ENCODE peak calls at places on chromosomes 3 and 15, in four cellular contexts. One of them, this sample, is unnamed. For H3K27me3, the result is how much of the 10 kb centered on the place peaks cover.

GRCh38 chr3:45942051-45942825 is 1.0 kb upstream of the CXCR6 start:
- DNase-seq in left ventricle myocardium inferior: no peak
- DNase-seq in uterus: no peak
- DNase-seq in tibial nerve: no peak
- DNase-seq in this sample: no peak

GRCh38 chr3:103991461-103992115 is 1375.1 kb upstream of the ALCAM start:
- DNase-seq in left ventricle myocardium inferior: no peak
- DNase-seq in uterus: no peak
- DNase-seq in tibial nerve: no peak
- DNase-seq in this sample: no peak

GRCh38 chr3:178406206-178406605 is 130.0 kb upstream of the KCNMB2 start:
- DNase-seq in left ventricle myocardium inferior: no peak
- DNase-seq in uterus: no peak
- DNase-seq in tibial nerve: no peak
- DNase-seq in this sample: no peak

GRCh38 chr15:33292718-33293307 is 18.0 kb upstream of the RYR3 start:
- DNase-seq in left ventricle myocardium inferior: no peak
- DNase-seq in uterus: peak
- DNase-seq in tibial nerve: peak
- DNase-seq in this sample: no peak

GRCh38 chr15:80701676-80702311 is 6.7 kb downstream of the ABHD17C start:
- DNase-seq in left ventricle myocardium inferior: no peak
- DNase-seq in uterus: no peak
- DNase-seq in tibial nerve: no peak
- DNase-seq in this sample: no peak

GRCh38 chr3:142310439-142310838 is 85.1 kb upstream of the GK5 start:
- DNase-seq in left ventricle myocardium inferior: no peak
- DNase-seq in uterus: no peak
- DNase-seq in tibial nerve: no peak
- DNase-seq in this sample: no peak

GRCh38 chr3:190695994-190696393 is 166.5 kb downstream of the GMNC start:
- DNase-seq in left ventricle myocardium inferior: no peak
- DNase-seq in uterus: no peak
- DNase-seq in tibial nerve: no peak
- DNase-seq in this sample: no peak

GRCh38 chr15:32718082-32718821 is 448 bp downstream of the GREM1 start:
- DNase-seq in left ventricle myocardium inferior: no peak
- DNase-seq in uterus: no peak
- DNase-seq in tibial nerve: no peak
- DNase-seq in this sample: no peak

GRCh38 chr3:185267193-185267592 is 13.3 kb upstream of the EHHADH start:
- DNase-seq in left ventricle myocardium inferior: no peak
- DNase-seq in uterus: no peak
- DNase-seq in tibial nerve: no peak
- DNase-seq in this sample: no peak

GRCh38 chr3:156483961-156484787 is 70.7 kb downstream of the SSR3 start:
- DNase-seq in left ventricle myocardium inferior: no peak
- DNase-seq in uterus: no peak
- DNase-seq in tibial nerve: no peak
- DNase-seq in this sample: no peak

GRCh38 chr3:172577962-172578560 is 54.8 kb upstream of the TNFSF10 start:
- DNase-seq in left ventricle myocardium inferior: no peak
- DNase-seq in uterus: no peak
- DNase-seq in tibial nerve: no peak
- DNase-seq in this sample: no peak

GRCh38 chr3:71111784-71112440 is 471.6 kb downstream of the FOXP1 start:
- DNase-seq in left ventricle myocardium inferior: no peak
- DNase-seq in uterus: no peak
- DNase-seq in tibial nerve: no peak
- DNase-seq in this sample: no peak

GRCh38 chr3:25378912-25379311 is 49.2 kb upstream of the RARB start:
- DNase-seq in left ventricle myocardium inferior: no peak
- DNase-seq in uterus: no peak
- DNase-seq in tibial nerve: no peak
- DNase-seq in this sample: no peak

GRCh38 chr15:70293606-70294470 is 196.1 kb upstream of the TLE3 start:
- DNase-seq in left ventricle myocardium inferior: no peak
- DNase-seq in uterus: no peak
- DNase-seq in tibial nerve: no peak
- DNase-seq in this sample: peak

GRCh38 chr15:76517910-76518309 is 181.3 kb downstream of the ISL2 start:
- DNase-seq in left ventricle myocardium inferior: no peak
- DNase-seq in uterus: no peak
- DNase-seq in tibial nerve: no peak
- DNase-seq in this sample: no peak

GRCh38 chr3:159856496-159857098 is 132.0 kb upstream of the IL12A start:
- DNase-seq in left ventricle myocardium inferior: no peak
- DNase-seq in uterus: no peak
- DNase-seq in tibial nerve: no peak
- DNase-seq in this sample: no peak

GRCh38 chr3:63975705-63976104 is 47.6 kb downstream of the PSMD6 start:
- DNase-seq in left ventricle myocardium inferior: peak
- DNase-seq in uterus: peak
- DNase-seq in tibial nerve: peak
- DNase-seq in this sample: no peak

GRCh38 chr3:70980646-70981031 is 602.9 kb downstream of the FOXP1 start:
- DNase-seq in left ventricle myocardium inferior: no peak
- DNase-seq in uterus: no peak
- DNase-seq in tibial nerve: no peak
- DNase-seq in this sample: no peak

GRCh38 chr3:141681390-141681780 is 56.7 kb upstream of the RNF7 start:
- DNase-seq in left ventricle myocardium inferior: no peak
- DNase-seq in uterus: no peak
- DNase-seq in tibial nerve: no peak
- DNase-seq in this sample: no peak

GRCh38 chr15:32733276-32733675 is 15.5 kb downstream of the GREM1 start:
- DNase-seq in left ventricle myocardium inferior: no peak
- DNase-seq in uterus: no peak
- DNase-seq in tibial nerve: no peak
- DNase-seq in this sample: no peak

GRCh38 chr15:38620851-38621594 is 56.4 kb upstream of the RASGRP1 start:
- DNase-seq in left ventricle myocardium inferior: no peak
- DNase-seq in uterus: no peak
- DNase-seq in tibial nerve: no peak
- DNase-seq in this sample: no peak

GRCh38 chr3:72270072-72270611 is 485.2 kb upstream of the PROK2 start:
- DNase-seq in left ventricle myocardium inferior: peak
- DNase-seq in uterus: peak
- DNase-seq in tibial nerve: peak
- DNase-seq in this sample: peak

GRCh38 chr3:120151796-120152195 is 57.5 kb upstream of the GSK3B start:
- DNase-seq in left ventricle myocardium inferior: no peak
- DNase-seq in uterus: no peak
- DNase-seq in tibial nerve: no peak
- DNase-seq in this sample: no peak

GRCh38 chr3:120157681-120158080 is 63.4 kb upstream of the GSK3B start:
- DNase-seq in left ventricle myocardium inferior: no peak
- DNase-seq in uterus: no peak
- DNase-seq in tibial nerve: no peak
- DNase-seq in this sample: no peak

GRCh38 chr3:120155108-120155507 is 60.9 kb upstream of the GSK3B start:
- DNase-seq in left ventricle myocardium inferior: no peak
- DNase-seq in uterus: no peak
- DNase-seq in tibial nerve: no peak
- DNase-seq in this sample: no peak

GRCh38 chr3:120157113-120157512 is 62.9 kb upstream of the GSK3B start:
- DNase-seq in left ventricle myocardium inferior: no peak
- DNase-seq in uterus: no peak
- DNase-seq in tibial nerve: no peak
- DNase-seq in this sample: no peak

DNA sequence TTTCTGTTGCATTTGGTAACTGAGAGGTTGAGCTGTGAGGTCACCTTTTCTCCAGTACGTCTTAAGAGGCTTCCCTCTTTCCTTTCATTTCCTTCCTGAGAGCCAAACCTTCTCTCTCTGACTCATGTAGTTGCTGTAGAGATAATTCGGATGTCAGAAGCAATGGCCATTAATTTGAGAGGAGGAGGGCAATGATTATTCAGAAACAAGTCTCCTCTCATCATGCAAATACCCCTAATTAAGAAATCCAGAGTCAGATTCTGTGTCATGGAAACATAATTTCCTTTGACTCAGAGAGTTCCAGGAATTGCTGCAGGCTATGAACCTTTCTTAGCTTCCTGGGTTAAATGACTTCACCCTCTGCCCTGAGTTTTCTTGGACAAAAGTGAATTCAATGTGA is 59.0 kb upstream of the GSK3B start:
- DNase-seq in left ventricle myocardium inferior: no peak
- DNase-seq in uterus: no peak
- DNase-seq in tibial nerve: no peak
- DNase-seq in this sample: no peak
- H3K27ac ChIP-seq in left ventricle myocardium inferior: peak
- H3K27ac ChIP-seq in uterus: no peak
- H3K27ac ChIP-seq in tibial nerve: no peak
- H3K27ac ChIP-seq in this sample: no peak

DNA sequence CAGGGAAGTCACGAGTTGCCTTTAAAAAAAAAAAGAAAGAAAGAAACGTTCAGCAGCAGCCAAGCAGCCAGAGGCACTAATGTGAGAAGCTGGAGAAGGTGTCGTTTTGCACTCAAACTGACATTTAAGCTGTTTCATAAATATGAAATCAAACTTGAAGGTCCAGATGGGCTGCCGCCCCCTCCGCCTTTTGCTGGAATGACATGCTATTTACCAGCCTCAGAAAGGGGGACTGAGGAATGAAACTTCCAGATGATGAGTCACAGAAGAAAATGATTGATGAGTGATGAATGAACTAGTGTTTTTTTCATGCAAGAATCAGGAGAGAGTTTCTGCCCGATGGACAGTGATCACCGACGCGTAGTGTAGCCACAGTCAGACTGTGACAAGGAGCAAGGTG is 396.8 kb downstream of the IGSF11 start:
- DNase-seq in left ventricle myocardium inferior: no peak
- DNase-seq in uterus: no peak
- DNase-seq in tibial nerve: no peak
- DNase-seq in this sample: no peak
- TF ChIP-seq CTCF in left ventricle myocardium inferior: no peak
- TF ChIP-seq CTCF in uterus: no peak
- TF ChIP-seq CTCF in tibial nerve: no peak
- TF ChIP-seq CTCF in this sample: no peak

DNA sequence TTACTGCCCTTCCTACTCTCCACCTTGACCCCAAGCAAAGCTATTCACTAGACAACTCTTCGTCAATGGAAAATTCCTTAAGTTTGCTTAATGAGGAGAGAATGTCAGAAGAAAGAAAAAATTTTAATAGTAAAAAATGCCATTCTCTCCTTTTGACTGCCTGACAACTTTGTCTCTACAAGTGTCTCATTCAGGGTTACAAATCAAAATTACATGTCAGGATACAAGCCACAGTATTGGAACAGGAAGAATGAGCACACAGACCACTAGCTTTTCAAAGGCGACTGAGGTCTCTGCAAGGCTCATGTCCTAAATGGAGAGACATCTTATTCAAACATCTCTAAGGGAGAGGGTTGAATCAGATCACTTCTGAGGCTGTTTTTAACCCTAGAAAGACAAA is 12.6 kb upstream of the MEIS2 start:
- DNase-seq in left ventricle myocardium inferior: no peak
- DNase-seq in uterus: no peak
- DNase-seq in tibial nerve: no peak
- DNase-seq in this sample: no peak
- H3K27me3 ChIP-seq in left ventricle myocardium inferior: under half
- H3K27me3 ChIP-seq in uterus: under half
- H3K27me3 ChIP-seq in tibial nerve: half or more
- H3K27me3 ChIP-seq in this sample: under half

GRCh38 chr3:96324087-96324486 is 490.3 kb upstream of the EPHA6 start:
- DNase-seq in left ventricle myocardium inferior: no peak
- DNase-seq in uterus: no peak
- DNase-seq in tibial nerve: no peak
- DNase-seq in this sample: no peak

GRCh38 chr3:96319176-96319575 is 495.2 kb upstream of the EPHA6 start:
- DNase-seq in left ventricle myocardium inferior: no peak
- DNase-seq in uterus: no peak
- DNase-seq in tibial nerve: no peak
- DNase-seq in this sample: no peak
- H3K27ac ChIP-seq in left ventricle myocardium inferior: no peak
- H3K27ac ChIP-seq in uterus: no peak
- H3K27ac ChIP-seq in tibial nerve: no peak
- H3K27ac ChIP-seq in this sample: no peak

GRCh38 chr15:51283026-51283425 is 55.4 kb downstream of the CYP19A1 start:
- DNase-seq in left ventricle myocardium inferior: no peak
- DNase-seq in uterus: no peak
- DNase-seq in tibial nerve: no peak
- DNase-seq in this sample: no peak
- TF ChIP-seq CTCF in left ventricle myocardium inferior: no peak
- TF ChIP-seq CTCF in uterus: no peak
- TF ChIP-seq CTCF in tibial nerve: no peak
- TF ChIP-seq CTCF in this sample: peak

DNA sequence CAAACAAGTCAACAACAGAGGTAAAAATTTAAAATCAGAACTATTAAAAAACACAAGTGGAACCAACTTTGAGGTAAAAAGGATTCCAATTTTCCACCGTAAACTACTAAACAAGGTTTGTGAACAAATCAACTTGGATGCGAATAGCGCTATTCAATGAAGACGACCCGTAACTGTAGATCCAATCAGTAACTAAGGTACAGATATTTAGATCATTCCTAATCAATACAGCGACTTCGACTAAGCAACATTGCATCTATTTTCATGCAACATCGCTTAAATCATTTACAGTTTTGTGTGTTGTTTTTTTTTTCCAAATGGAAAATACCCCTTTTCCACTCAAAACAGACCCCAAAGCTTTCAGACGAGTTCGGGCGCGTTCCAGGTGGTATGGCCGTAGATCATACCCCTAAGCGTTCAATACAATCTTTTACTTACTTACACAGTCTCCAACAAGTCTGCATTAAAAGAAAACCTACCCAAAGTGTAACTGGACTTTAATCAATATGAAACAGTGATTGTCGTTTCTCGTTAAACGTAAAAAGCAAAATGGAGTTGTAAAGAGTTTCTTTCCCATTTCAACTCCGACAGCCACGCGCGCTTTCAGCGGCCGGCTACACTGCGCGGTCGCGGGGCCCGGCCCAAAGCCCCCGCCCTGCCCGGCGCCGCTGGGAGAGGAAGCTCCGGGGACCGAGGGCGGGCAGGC is 779 bp downstream of the RHOA start:
- DNase-seq in left ventricle myocardium inferior: no peak
- DNase-seq in uterus: no peak
- DNase-seq in tibial nerve: no peak
- DNase-seq in this sample: no peak
- H3K27me3 ChIP-seq in left ventricle myocardium inferior: under half
- H3K27me3 ChIP-seq in uterus: under half
- H3K27me3 ChIP-seq in tibial nerve: under half
- H3K27me3 ChIP-seq in this sample: under half